ENCODE peak calls at places on chromosomes 7 and 10, in six cellular contexts. R is HCT116, M is psoas muscle, L is mesenchymal stem cell, H is heart left ventricle, K is MM.1S. Z is an unnamed sample. For H3K27me3 and H3K4me1, the result is how much of the 10 kb centered on the place peaks cover.

GRCh38 chr10:44016101-44016500 is 367.4 kb upstream of the ZNF32 start:
- DNase-seq in R (no peak), M (no peak), L (no peak), H (no peak), K (no peak), Z (no peak)

GRCh38 chr7:102173669-102174068 is 113.0 kb upstream of the SH2B2 start:
- DNase-seq in R (no peak), M (no peak), L (no peak), H (no peak), K (no peak), Z (no peak)

GRCh38 chr7:159008055-159008405 is 136.6 kb downstream of the VIPR2 start:
- DNase-seq in R (no peak), M (no peak), L (no peak), H (no peak), K (no peak), Z (no peak)

GRCh38 chr10:130242483-130242882 is 106.3 kb downstream of the GLRX3 start:
- DNase-seq in R (no peak), M (no peak), L (no peak), H (no peak), K (no peak), Z (no peak)

GRCh38 chr10:12896251-12896650 is 105.3 kb downstream of the CCDC3 start:
- DNase-seq in R (no peak), M (no peak), L (no peak), H (no peak), K (no peak), Z (no peak)

GRCh38 chr7:51010534-51010933 is 227.8 kb upstream of the GRB10 start:
- DNase-seq in R (no peak), M (no peak), L (no peak), H (no peak), K (no peak), Z (no peak)

GRCh38 chr10:63268139-63268797 is 135.1 kb downstream of the NRBF2 start:
- DNase-seq in R (no peak), M (no peak), L (peak), H (no peak), K (peak), Z (no peak)

GRCh38 chr7:20513897-20514296 is 101.6 kb upstream of the ABCB5 start:
- DNase-seq in R (no peak), M (no peak), L (no peak), H (no peak), K (no peak), Z (no peak)

GRCh38 chr7:36232971-36233550 is 80.0 kb downstream of the EEPD1 start:
- DNase-seq in R (no peak), M (no peak), L (no peak), H (no peak), K (no peak), Z (no peak)

GRCh38 chr7:128409435-128410091 is at the start of gene IMPDH1:
- DNase-seq in R (no peak), M (peak), L (peak), H (peak), K (peak), Z (peak)

GRCh38 chr10:101935431-101935830 is 91.8 kb upstream of the KCNIP2 start:
- DNase-seq in R (no peak), M (no peak), L (peak), H (no peak), K (no peak), Z (no peak)

GRCh38 chr10:6068006-6068405 is 5.8 kb upstream of the IL2RA start:
- DNase-seq in R (no peak), M (no peak), L (no peak), H (no peak), K (no peak), Z (no peak)

GRCh38 chr10:6070647-6071046 is 8.5 kb upstream of the IL2RA start:
- DNase-seq in R (no peak), M (no peak), L (no peak), H (no peak), K (no peak), Z (peak)

GRCh38 chr10:6067457-6067856 is 5.3 kb upstream of the IL2RA start:
- DNase-seq in R (no peak), M (no peak), L (no peak), H (no peak), K (no peak), Z (no peak)

GRCh38 chr10:6068422-6068821 is 6.3 kb upstream of the IL2RA start:
- DNase-seq in R (no peak), M (no peak), L (no peak), H (no peak), K (peak), Z (peak)

DNA sequence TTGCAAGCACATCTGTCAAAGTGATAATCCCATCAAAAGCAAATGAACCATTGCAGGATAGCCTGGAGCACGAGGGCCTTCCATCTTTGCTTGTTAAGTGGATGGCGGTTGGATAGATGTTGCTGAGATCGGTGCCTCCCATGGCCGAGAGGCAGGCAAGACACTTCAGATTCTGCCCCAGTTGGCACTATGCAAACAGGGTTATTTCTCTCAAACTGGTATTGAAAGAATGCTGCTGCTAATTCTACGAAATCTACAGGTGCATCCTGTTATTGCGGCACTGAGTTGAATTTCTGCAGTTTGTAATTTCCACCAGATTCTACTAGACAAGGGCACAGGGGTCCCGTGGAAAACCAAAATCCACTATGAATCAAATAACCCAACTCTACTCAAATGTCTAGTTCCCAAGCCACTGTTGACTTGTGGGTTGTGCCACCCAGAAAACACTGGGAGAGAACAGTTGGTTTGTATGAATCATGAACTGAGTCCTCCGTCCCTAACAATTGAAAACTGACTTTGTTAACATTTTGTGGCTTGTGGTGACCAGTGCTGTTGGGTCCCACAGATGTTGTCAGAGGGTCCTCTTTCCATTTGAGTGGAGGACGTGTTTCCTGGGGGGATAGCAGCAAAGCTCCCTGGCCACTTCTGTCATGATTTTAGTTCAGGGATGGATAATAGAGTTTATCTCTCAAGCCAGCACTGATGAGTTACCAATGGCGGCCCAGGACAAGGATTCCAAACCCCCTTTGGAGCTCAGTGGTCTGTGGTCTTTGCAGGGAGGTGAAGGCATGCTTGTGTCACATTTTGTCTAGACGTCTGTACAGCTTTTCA is 7.1 kb upstream of the IL2RA start:
- DNase-seq in R (no peak), M (no peak), L (no peak), H (no peak), K (peak), Z (peak)
- H3K27ac ChIP-seq in R (no peak), M (no peak), L (no peak), H (no peak), K (peak), Z (peak)

DNA sequence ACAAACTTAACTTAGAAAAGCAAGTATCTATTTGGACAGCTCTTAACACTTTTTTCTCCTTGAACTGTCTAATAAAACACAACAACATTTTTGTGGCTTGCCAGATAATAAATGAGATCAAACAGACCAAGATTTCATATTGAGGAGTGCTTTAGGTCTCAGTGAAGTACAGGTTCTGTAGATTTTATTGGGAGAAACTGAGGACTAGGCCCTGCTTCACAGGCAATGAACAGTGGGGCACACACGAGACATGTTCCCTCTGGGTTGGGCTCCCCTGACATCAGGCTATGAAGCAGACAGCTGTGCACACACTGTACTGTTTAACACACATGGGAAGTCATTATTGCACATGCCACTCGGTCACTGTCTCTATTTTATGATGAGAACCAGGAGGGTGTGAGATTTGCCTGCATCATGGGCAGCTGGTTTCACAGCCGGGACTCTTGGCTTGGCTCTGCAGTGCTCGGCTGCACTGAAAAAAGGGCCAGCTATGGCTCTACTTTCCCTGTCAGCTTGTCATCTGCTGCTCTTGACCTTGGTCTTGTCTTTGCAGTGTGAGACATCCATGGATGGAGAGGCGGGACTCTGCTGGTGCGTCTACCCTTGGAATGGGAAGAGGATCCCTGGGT is 4.2 kb downstream of the IGFBP1 start:
- DNase-seq in R (no peak), M (no peak), L (no peak), H (no peak), K (no peak), Z (no peak)
- H3K27me3 ChIP-seq in R (under half), M (under half), L (under half), H (under half), K (under half), Z (under half)

DNA sequence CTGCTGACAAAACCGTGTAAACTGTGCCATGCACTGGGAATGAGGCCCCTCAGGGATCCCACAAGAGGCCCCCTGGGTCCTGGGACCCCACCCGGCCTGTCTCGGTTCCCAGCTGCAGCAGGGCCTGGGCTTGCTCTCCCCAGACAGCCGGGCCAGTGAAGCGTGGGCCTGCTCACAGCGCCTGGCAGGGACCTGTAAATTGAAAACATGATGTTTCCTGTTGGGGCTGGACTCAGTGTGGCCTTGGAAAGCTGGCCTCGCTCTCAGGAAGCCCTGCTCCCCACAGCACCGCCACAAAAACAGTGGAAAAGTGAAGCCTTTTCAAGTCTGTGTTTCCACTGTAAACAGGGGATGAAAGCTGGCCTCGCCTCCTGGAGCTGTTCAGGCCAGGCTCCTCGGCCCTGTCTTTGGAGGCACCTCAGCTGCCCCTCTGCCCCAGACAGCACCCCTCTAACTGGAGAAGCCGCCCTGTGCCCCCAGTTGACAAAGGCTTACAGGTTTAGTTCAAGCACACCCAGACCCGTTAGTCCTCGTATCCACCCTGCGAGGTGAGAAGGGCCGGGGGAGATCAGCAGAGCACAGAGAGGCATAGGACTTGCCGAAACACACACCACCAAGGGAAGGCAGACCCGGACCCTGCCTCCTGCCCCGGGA is 108.3 kb downstream of the ZMIZ1 start:
- DNase-seq in R (no peak), M (no peak), L (peak), H (no peak), K (no peak), Z (no peak)
- H3K4me1 ChIP-seq in R (under half), M (under half), L (half or more), H (half or more), K (under half), Z (under half)

GRCh38 chr10:6022693-6023092 is 39.5 kb downstream of the IL2RA start:
- DNase-seq in R (no peak), M (no peak), L (no peak), H (no peak), K (no peak), Z (no peak)
- H3K27ac ChIP-seq in R (no peak), M (no peak), L (no peak), H (no peak), K (no peak), Z (no peak)

DNA sequence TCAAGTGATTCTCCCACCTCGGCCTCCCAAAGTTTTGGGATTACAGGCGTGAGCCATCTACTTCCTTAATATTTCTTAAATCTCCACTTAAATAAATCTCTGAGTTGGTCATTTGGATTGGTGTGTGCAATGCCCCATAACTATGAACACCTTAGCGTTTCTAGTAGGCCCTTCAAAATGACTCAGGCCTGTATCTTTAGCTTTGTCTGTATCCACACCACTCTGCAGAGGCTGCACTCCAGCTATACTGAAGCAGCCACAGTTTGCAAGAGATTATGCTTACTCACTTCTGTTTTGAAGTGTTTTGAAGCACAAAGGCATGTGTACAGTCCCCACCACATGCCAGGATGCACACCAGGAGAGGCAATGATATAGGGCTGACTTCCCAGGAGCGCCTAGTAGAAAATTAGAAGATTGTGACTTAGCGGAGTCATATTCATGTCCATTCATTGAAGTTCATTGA is 2.4 kb upstream of the ST7 start:
- DNase-seq in R (no peak), M (no peak), L (peak), H (no peak), K (no peak), Z (no peak)
- H3K27me3 ChIP-seq in R (under half), M (under half), L (under half), H (under half), K (under half), Z (under half)

GRCh38 chr7:151723321-151723720 is 153.6 kb downstream of the PRKAG2 start:
- DNase-seq in R (no peak), M (no peak), L (no peak), H (no peak), K (no peak), Z (no peak)
- H3K4me1 ChIP-seq in R (under half), M (under half), L (under half), H (half or more), K (under half), Z (under half)

GRCh38 chr7:139660317-139661042 is 117.3 kb downstream of the HIPK2 start:
- DNase-seq in R (no peak), M (no peak), L (no peak), H (no peak), K (no peak), Z (no peak)

GRCh38 chr7:139659922-139660316 is 117.9 kb downstream of the HIPK2 start:
- DNase-seq in R (no peak), M (no peak), L (no peak), H (no peak), K (no peak), Z (no peak)

GRCh38 chr7:139661043-139661440 is 116.8 kb downstream of the HIPK2 start:
- DNase-seq in R (no peak), M (no peak), L (no peak), H (no peak), K (no peak), Z (no peak)

GRCh38 chr7:139657749-139658148 is 120.0 kb downstream of the HIPK2 start:
- DNase-seq in R (no peak), M (no peak), L (no peak), H (no peak), K (no peak), Z (no peak)

DNA sequence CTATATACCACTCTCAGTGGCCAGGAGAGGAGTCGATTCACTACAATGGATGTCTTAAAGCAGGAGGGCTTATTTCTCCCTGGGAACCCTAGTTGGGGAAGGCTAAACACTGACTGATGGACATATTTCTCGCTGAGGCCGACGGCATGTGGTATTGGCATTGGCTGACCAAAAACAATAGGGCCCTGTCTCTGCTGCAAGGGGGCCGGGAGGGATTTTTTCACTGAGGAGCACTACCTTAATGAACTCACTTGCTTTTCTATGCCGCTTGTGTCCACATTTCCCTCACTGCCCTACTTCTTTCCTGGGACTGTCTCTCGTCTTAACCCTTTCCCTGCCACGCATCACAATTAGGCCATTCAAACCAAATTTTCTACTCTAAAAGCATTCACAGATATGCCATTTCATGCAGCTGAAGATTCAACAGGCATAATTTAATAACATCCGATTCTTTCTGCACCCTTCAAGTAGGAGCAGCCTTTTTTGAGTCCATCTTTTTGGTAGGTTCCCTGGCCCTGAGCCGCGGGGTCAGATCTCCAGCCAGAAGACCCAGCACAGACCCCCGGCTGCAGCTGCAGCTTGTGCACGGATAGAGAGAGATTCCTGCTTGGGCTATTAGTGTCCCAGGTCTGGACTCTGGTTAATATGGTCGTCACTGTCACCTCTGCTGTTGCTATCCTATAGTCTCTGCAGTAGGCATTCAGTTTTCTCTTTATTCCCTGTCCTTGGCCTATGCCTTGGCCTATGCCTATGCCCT is 118.7 kb downstream of the HIPK2 start:
- DNase-seq in R (no peak), M (no peak), L (no peak), H (no peak), K (no peak), Z (no peak)
- H3K27ac ChIP-seq in R (no peak), M (no peak), L (peak), H (peak), K (no peak), Z (no peak)

Z was measured in naive thymus-derived CD4-positive, alpha-beta T cell.